ENCODE peak calls at places on chromosomes 13 and 19, in seven cellular contexts. C, D, O, G, N, J and F are unnamed samples.

GRCh38 chr19:9877775-9878510 is 42.8 kb downstream of the PIN1 start:
- DNase-seq in C (no peak), D (no peak), O (no peak), G (no peak), N (peak; percentile 43), J (no peak), F (peak; percentile 59)

GRCh38 chr13:49528161-49528560 is 32.4 kb downstream of the PHF11 start:
- DNase-seq in C (no peak), D (no peak), O (no peak), G (no peak), N (no peak), J (no peak), F (no peak)

GRCh38 chr19:45865269-45865948 is 1.3 kb downstream of the FOXA3 start:
- DNase-seq in C (peak; percentile 54), D (no peak), O (no peak), G (no peak), N (no peak), J (no peak), F (no peak)

GRCh38 chr19:15488489-15489226 is 9.4 kb upstream of the PGLYRP2 start:
- DNase-seq in C (no peak), D (no peak), O (no peak), G (no peak), N (no peak), J (no peak), F (no peak)

GRCh38 chr13:40058757-40059236 is 403.3 kb downstream of the COG6 start:
- DNase-seq in C (no peak), D (no peak), O (no peak), G (no peak), N (no peak), J (no peak), F (no peak)

GRCh38 chr13:113625965-113626661 is 31.9 kb downstream of the ATP4B start:
- DNase-seq in C (no peak), D (no peak), O (no peak), G (no peak), N (peak; percentile 54), J (no peak), F (no peak)

GRCh38 chr19:34317311-34317927 is 47.6 kb upstream of the GPI start:
- DNase-seq in C (peak; percentile 28), D (peak; percentile 17), O (peak; percentile 38), G (no peak), N (peak; percentile 38), J (no peak), F (no peak)

GRCh38 chr19:11444059-11444458 is 8.6 kb downstream of the PRKCSH start:
- DNase-seq in C (no peak), D (no peak), O (no peak), G (no peak), N (no peak), J (no peak), F (peak; percentile 54)

GRCh38 chr19:5321851-5322681 is 18.5 kb downstream of the PTPRS start:
- DNase-seq in C (peak; percentile 29), D (no peak), O (no peak), G (no peak), N (no peak), J (peak; percentile 72), F (no peak)

GRCh38 chr13:50377726-50378270 is 362.6 kb downstream of the KCNRG start:
- DNase-seq in C (no peak), D (no peak), O (no peak), G (no peak), N (no peak), J (no peak), F (no peak)

GRCh38 chr13:100650321-100650720 is 24.3 kb downstream of the TMTC4 start:
- DNase-seq in C (no peak), D (no peak), O (no peak), G (no peak), N (no peak), J (no peak), F (no peak)

GRCh38 chr13:23687614-23688013 is 117.4 kb downstream of the TNFRSF19 start:
- DNase-seq in C (no peak), D (no peak), O (no peak), G (no peak), N (peak; percentile 10), J (no peak), F (no peak)

GRCh38 chr19:11364935-11365334 is 9.5 kb upstream of the SWSAP1 start:
- DNase-seq in C (no peak), D (no peak), O (no peak), G (no peak), N (no peak), J (no peak), F (no peak)

GRCh38 chr13:37495046-37495445 is 103.5 kb downstream of the POSTN start:
- DNase-seq in C (no peak), D (no peak), O (no peak), G (no peak), N (peak; percentile 77), J (no peak), F (no peak)

GRCh38 chr13:44806841-44807240 is 182.4 kb downstream of the NUFIP1 start:
- DNase-seq in C (no peak), D (no peak), O (no peak), G (peak; percentile 9), N (no peak), J (no peak), F (no peak)

GRCh38 chr19:35261356-35262100 is 7.2 kb upstream of the USF2 start:
- DNase-seq in C (no peak), D (no peak), O (no peak), G (no peak), N (no peak), J (no peak), F (no peak)

GRCh38 chr19:40315812-40316475 is 30.8 kb upstream of the AKT2 start:
- DNase-seq in C (no peak), D (no peak), O (no peak), G (no peak), N (no peak), J (no peak), F (no peak)

GRCh38 chr13:75469087-75469486 is 12.9 kb downstream of the TBC1D4 start:
- DNase-seq in C (no peak), D (no peak), O (no peak), G (no peak), N (no peak), J (no peak), F (no peak)

GRCh38 chr19:52492991-52493470 is 34.4 kb upstream of the ZNF808 start:
- DNase-seq in C (no peak), D (no peak), O (peak; percentile 14), G (no peak), N (no peak), J (no peak), F (no peak)

GRCh38 chr19:4638330-4638729 is 986 bp upstream of the TNFAIP8L1 start:
- DNase-seq in C (no peak), D (no peak), O (no peak), G (no peak), N (no peak), J (peak; percentile 23), F (no peak)

GRCh38 chr13:49240017-49240416 is 7.7 kb upstream of the CDADC1 start:
- DNase-seq in C (no peak), D (peak; percentile 21), O (peak; percentile 38), G (no peak), N (peak; percentile 8), J (peak; percentile 48), F (peak; percentile 23)

GRCh38 chr19:5022066-5022860 is 53.4 kb downstream of the KDM4B start:
- DNase-seq in C (no peak), D (no peak), O (no peak), G (no peak), N (no peak), J (no peak), F (no peak)

GRCh38 chr13:21240586-21240985 is 64.1 kb downstream of the MRPL57 start:
- DNase-seq in C (no peak), D (no peak), O (no peak), G (no peak), N (peak; percentile 80), J (no peak), F (no peak)

GRCh38 chr19:54100560-54100959 is at the start of gene OSCAR:
- DNase-seq in C (no peak), D (no peak), O (no peak), G (no peak), N (no peak), J (peak; percentile 90), F (no peak)

GRCh38 chr19:46303702-46304397 is 7.0 kb downstream of the HIF3A start:
- DNase-seq in C (peak; percentile 95), D (no peak), O (peak; percentile 89), G (no peak), N (no peak), J (no peak), F (peak; percentile 50)

GRCh38 chr19:19628499-19629134 is 597 bp upstream of the LPAR2 start:
- DNase-seq in C (peak; percentile 69), D (peak; percentile 40), O (peak; percentile 94), G (peak; percentile 43), N (no peak), J (peak; percentile 83), F (peak; percentile 95)

GRCh38 chr13:73338389-73338788 is 279.6 kb downstream of the KLF5 start:
- DNase-seq in C (no peak), D (no peak), O (no peak), G (no peak), N (no peak), J (no peak), F (peak; percentile 20)